ENCODE peak calls at places on chromosome 10, in seven cellular contexts. One of them, this sample, is unnamed.

GRCh38 chr10:11795101-11795920 is 27.8 kb upstream of the PROSER2 start:
- DNase-seq in thoracic aorta: no peak
- DNase-seq in neuronal stem cell: no peak
- DNase-seq in NCI-H2081 treated with DMSO at 0.1 percent for 48 hours: no peak
- DNase-seq in non-pigmented ciliary epithelial cell: no peak
- DNase-seq in IMR-90: no peak
- DNase-seq in GM03348: no peak
- DNase-seq in this sample: no peak

GRCh38 chr10:5904227-5904626 is 14.2 kb downstream of the FBH1 start:
- DNase-seq in thoracic aorta: no peak
- DNase-seq in neuronal stem cell: no peak
- DNase-seq in NCI-H2081 treated with DMSO at 0.1 percent for 48 hours: no peak
- DNase-seq in non-pigmented ciliary epithelial cell: no peak
- DNase-seq in IMR-90: no peak
- DNase-seq in GM03348: no peak
- DNase-seq in this sample: no peak

GRCh38 chr10:15745748-15746147 is 26.0 kb upstream of the ITGA8 start:
- DNase-seq in thoracic aorta: no peak
- DNase-seq in neuronal stem cell: no peak
- DNase-seq in NCI-H2081 treated with DMSO at 0.1 percent for 48 hours: no peak
- DNase-seq in non-pigmented ciliary epithelial cell: no peak
- DNase-seq in IMR-90: peak; percentile 1
- DNase-seq in GM03348: peak; percentile 29
- DNase-seq in this sample: no peak

GRCh38 chr10:114859227-114859626 is 37.6 kb downstream of the FHIP2A start:
- DNase-seq in thoracic aorta: no peak
- DNase-seq in neuronal stem cell: no peak
- DNase-seq in NCI-H2081 treated with DMSO at 0.1 percent for 48 hours: no peak
- DNase-seq in non-pigmented ciliary epithelial cell: no peak
- DNase-seq in IMR-90: no peak
- DNase-seq in GM03348: no peak
- DNase-seq in this sample: no peak

GRCh38 chr10:21134645-21135395 is 237.7 kb upstream of the NEBL start:
- DNase-seq in thoracic aorta: no peak
- DNase-seq in neuronal stem cell: no peak
- DNase-seq in NCI-H2081 treated with DMSO at 0.1 percent for 48 hours: no peak
- DNase-seq in non-pigmented ciliary epithelial cell: no peak
- DNase-seq in IMR-90: no peak
- DNase-seq in GM03348: no peak
- DNase-seq in this sample: no peak

GRCh38 chr10:59360605-59361515 is 1.5 kb downstream of the FAM13C start:
- DNase-seq in thoracic aorta: no peak
- DNase-seq in neuronal stem cell: no peak
- DNase-seq in NCI-H2081 treated with DMSO at 0.1 percent for 48 hours: no peak
- DNase-seq in non-pigmented ciliary epithelial cell: no peak
- DNase-seq in IMR-90: no peak
- DNase-seq in GM03348: no peak
- DNase-seq in this sample: no peak

GRCh38 chr10:56537984-56538383 is 176.9 kb upstream of the ZWINT start:
- DNase-seq in thoracic aorta: no peak
- DNase-seq in neuronal stem cell: no peak
- DNase-seq in NCI-H2081 treated with DMSO at 0.1 percent for 48 hours: no peak
- DNase-seq in non-pigmented ciliary epithelial cell: peak; percentile 44
- DNase-seq in IMR-90: peak; percentile 27
- DNase-seq in GM03348: peak; percentile 0
- DNase-seq in this sample: no peak

GRCh38 chr10:5476918-5477525 is 22.3 kb downstream of the CALML5 start:
- DNase-seq in thoracic aorta: no peak
- DNase-seq in neuronal stem cell: no peak
- DNase-seq in NCI-H2081 treated with DMSO at 0.1 percent for 48 hours: no peak
- DNase-seq in non-pigmented ciliary epithelial cell: no peak
- DNase-seq in IMR-90: no peak
- DNase-seq in GM03348: no peak
- DNase-seq in this sample: no peak

GRCh38 chr10:46528675-46529615 is 27.5 kb downstream of the GPRIN2 start:
- DNase-seq in thoracic aorta: no peak
- DNase-seq in neuronal stem cell: no peak
- DNase-seq in NCI-H2081 treated with DMSO at 0.1 percent for 48 hours: no peak
- DNase-seq in non-pigmented ciliary epithelial cell: no peak
- DNase-seq in IMR-90: no peak
- DNase-seq in GM03348: no peak
- DNase-seq in this sample: no peak

GRCh38 chr10:96991313-96991841 is 159.3 kb downstream of the LCOR start:
- DNase-seq in thoracic aorta: no peak
- DNase-seq in neuronal stem cell: no peak
- DNase-seq in NCI-H2081 treated with DMSO at 0.1 percent for 48 hours: no peak
- DNase-seq in non-pigmented ciliary epithelial cell: peak; percentile 74
- DNase-seq in IMR-90: peak; percentile 90
- DNase-seq in GM03348: peak; percentile 78
- DNase-seq in this sample: no peak

GRCh38 chr10:22821501-22821900 is 106.4 kb upstream of the ARMC3 start:
- DNase-seq in thoracic aorta: no peak
- DNase-seq in neuronal stem cell: no peak
- DNase-seq in NCI-H2081 treated with DMSO at 0.1 percent for 48 hours: no peak
- DNase-seq in non-pigmented ciliary epithelial cell: peak; percentile 65
- DNase-seq in IMR-90: peak; percentile 86
- DNase-seq in GM03348: peak; percentile 45
- DNase-seq in this sample: no peak

This sample was measured in natural killer cell.